ENCODE peak calls at places on chromosomes 6 and 20, in ten cellular contexts. P, L, V, K, B, E, T, F, G and U are unnamed samples.

GRCh38 chr6:3001146-3001772 is 1.6 kb downstream of the NQO2 start:
- DNase-seq in F (no peak), B (no peak), L (no peak), K (no peak), T (no peak), V (no peak), G (no peak), E (no peak), P (no peak), U (no peak)

GRCh38 chr20:47265214-47265613 is 91.3 kb downstream of the ZMYND8 start:
- DNase-seq in E (no peak), P (no peak), L (no peak), B (no peak), F (no peak), K (no peak), T (no peak), G (no peak), V (no peak), U (no peak)

GRCh38 chr6:158817298-158818007 is 1.7 kb downstream of the EZR start:
- DNase-seq in T (no peak), B (no peak), F (no peak), K (peak; percentile 76), L (no peak), E (no peak), G (peak; percentile 61), V (no peak), P (peak; percentile 71), U (peak; percentile 41)

GRCh38 chr6:37804676-37805075 is 14.9 kb upstream of the ZFAND3 start:
- DNase-seq in L (no peak), F (no peak), P (no peak), T (no peak), V (no peak), G (no peak), E (no peak), B (no peak), K (no peak), U (no peak)

GRCh38 chr6:57310817-57311157 is 6.6 kb upstream of the PRIM2 start:
- DNase-seq in F (no peak), G (no peak), V (no peak), E (no peak), K (no peak), P (no peak), B (no peak), T (no peak), L (no peak), U (no peak)

GRCh38 chr6:163579111-163579879 is 164.8 kb downstream of the QKI start:
- DNase-seq in B (no peak), E (no peak), F (no peak), L (no peak), P (no peak), G (no peak), K (no peak), T (peak; percentile 8), V (no peak), U (peak; percentile 25)

GRCh38 chr20:62876826-62877728 is 15.5 kb upstream of the TCFL5 start:
- DNase-seq in F (no peak), T (no peak), B (no peak), E (no peak), L (no peak), K (no peak), G (peak; percentile 95), P (no peak), V (no peak), U (no peak)

GRCh38 chr6:44569931-44570385 is 182.5 kb downstream of the CDC5L start:
- DNase-seq in T (peak; percentile 27), G (no peak), V (no peak), K (peak; percentile 42), P (no peak), F (no peak), B (no peak), L (no peak), E (no peak), U (no peak)